ENCODE peak calls at places on chromosomes 12 and 14, in nine cellular contexts. K is caudate nucleus; Y is NCI-H774; A is astrocyte of the spinal cord; N is ovary; O is left cardiac atrium; D is AG09319; Z is stimulated activated CD8-positive, alpha-beta memory T cell treated with anti-CD3 and anti-CD28 coated beads, Interleukin-4, amount 100 ng/mL, for 4 hours; V is iris pigment epithelial cell. T is an unnamed sample.

GRCh38 chr12:62438098-62438692 is 28.4 kb upstream of the MON2 start:
- DNase-seq in K (peak), D (peak), N (peak), Y (peak), A (peak), V (peak), Z (peak), O (peak), T (peak)

GRCh38 chr12:53975816-53976152 is 1.0 kb upstream of the HOTAIR start:
- DNase-seq in Z (no peak), K (no peak), N (no peak), A (no peak), Y (no peak), D (no peak), O (no peak), V (no peak), T (no peak)

GRCh38 chr14:22428681-22429315 is 160.2 kb downstream of the DAD1 start:
- DNase-seq in K (no peak), V (peak), Z (no peak), A (no peak), D (no peak), Y (no peak), N (no peak), O (no peak), T (no peak)

GRCh38 chr12:62434504-62435336 is 31.9 kb upstream of the MON2 start:
- DNase-seq in Y (peak), N (no peak), A (no peak), Z (no peak), O (no peak), V (no peak), K (no peak), D (no peak), T (no peak)

GRCh38 chr12:100234591-100235304 is 32.1 kb downstream of the DEPDC4 start:
- DNase-seq in Z (no peak), O (no peak), Y (peak), A (peak), V (peak), N (no peak), D (peak), K (no peak), T (no peak)

GRCh38 chr12:111025301-111025700 is 104.9 kb upstream of the MYL2 start:
- DNase-seq in O (no peak), N (no peak), D (no peak), K (no peak), V (no peak), Y (no peak), A (no peak), Z (no peak), T (no peak)

GRCh38 chr14:24207104-24207543 is 1.6 kb downstream of the TSSK4 start:
- DNase-seq in V (no peak), O (no peak), D (no peak), N (no peak), A (no peak), K (no peak), Z (no peak), Y (no peak), T (no peak)

GRCh38 chr12:98439471-98440164 is 75.8 kb upstream of the TMPO start:
- DNase-seq in N (no peak), A (peak), Y (no peak), K (no peak), V (peak), Z (no peak), D (no peak), O (no peak), T (no peak)

GRCh38 chr14:101045511-101045910 is 142.0 kb upstream of the RTL1 start:
- DNase-seq in Z (no peak), K (no peak), N (no peak), V (no peak), A (no peak), O (no peak), D (no peak), Y (no peak), T (no peak)

GRCh38 chr12:124501827-124502226 is 65.6 kb downstream of the NCOR2 start:
- DNase-seq in Z (no peak), N (no peak), D (no peak), A (no peak), V (peak), O (no peak), K (no peak), Y (no peak), T (no peak)

GRCh38 chr12:12726543-12727093 is 9.4 kb downstream of the CDKN1B start:
- DNase-seq in Y (no peak), A (peak), K (no peak), Z (no peak), O (no peak), D (no peak), V (peak), N (no peak), T (no peak)

GRCh38 chr14:93010543-93011541 is 87.9 kb downstream of the CHGA start:
- DNase-seq in A (no peak), D (no peak), V (no peak), Z (no peak), N (no peak), K (no peak), Y (peak), O (no peak), T (no peak)

GRCh38 chr14:77206877-77207389 is 25.3 kb downstream of the TMEM63C start:
- DNase-seq in V (no peak), N (no peak), D (no peak), Z (no peak), Y (no peak), O (no peak), K (no peak), A (no peak), T (no peak)

GRCh38 chr12:124923906-124924734 is 9.7 kb upstream of the UBC start:
- DNase-seq in A (peak), D (no peak), K (no peak), Y (no peak), O (no peak), V (peak), N (no peak), Z (no peak), T (no peak)

GRCh38 chr12:54138219-54138618 is 50.6 kb downstream of the SMUG1 start:
- DNase-seq in K (no peak), Y (no peak), A (no peak), Z (no peak), N (no peak), V (no peak), D (no peak), O (no peak), T (no peak)

GRCh38 chr12:112919131-112919530 is 12.4 kb downstream of the OAS1 start:
- DNase-seq in A (no peak), Z (no peak), V (no peak), N (no peak), O (no peak), Y (no peak), K (no peak), D (no peak), T (no peak)

GRCh38 chr12:120381752-120382419 is 12.9 kb upstream of the MSI1 start:
- DNase-seq in D (no peak), O (no peak), A (peak), V (peak), N (no peak), Y (no peak), Z (no peak), K (no peak), T (no peak)

GRCh38 chr14:79265366-79265765 is 945.9 kb downstream of the DIO2 start:
- DNase-seq in D (no peak), O (no peak), N (no peak), Y (no peak), V (no peak), A (no peak), Z (no peak), K (no peak), T (no peak)

GRCh38 chr12:106903241-106903950 is 52.3 kb upstream of the TMEM263 start:
- DNase-seq in N (peak), Y (peak), V (peak), D (no peak), A (peak), Z (peak), O (peak), K (no peak), T (peak)

GRCh38 chr14:39174560-39175444 is at the start of gene PNN:
- DNase-seq in V (peak), A (peak), Y (peak), N (peak), O (peak), D (peak), Z (peak), K (peak), T (peak)

GRCh38 chr14:72549026-72549425 is 344.9 kb downstream of the DPF3 start:
- DNase-seq in D (no peak), Y (no peak), K (no peak), O (no peak), A (no peak), Z (no peak), N (no peak), V (no peak), T (no peak)

GRCh38 chr12:52444647-52445595 is 7.0 kb downstream of the KRT6B start:
- DNase-seq in N (no peak), Z (no peak), Y (no peak), O (no peak), D (no peak), K (no peak), A (no peak), V (no peak), T (no peak)

GRCh38 chr12:102879144-102879763 is 37.8 kb downstream of the PAH start:
- DNase-seq in D (peak), V (peak), O (peak), N (peak), Z (no peak), A (no peak), Y (peak), K (peak), T (peak)

GRCh38 chr12:32261638-32262037 is 137.7 kb upstream of the FGD4 start:
- DNase-seq in N (no peak), V (no peak), O (no peak), D (no peak), Y (no peak), Z (no peak), K (no peak), A (no peak), T (no peak)

GRCh38 chr14:50218501-50218900 is 12.9 kb downstream of the SOS2 start:
- DNase-seq in D (no peak), V (no peak), A (no peak), N (no peak), Z (no peak), K (no peak), O (no peak), Y (no peak), T (no peak)

GRCh38 chr14:95504135-95505029 is 12.1 kb downstream of the SYNE3 start:
- DNase-seq in Z (no peak), N (no peak), Y (no peak), K (no peak), A (peak), V (peak), D (no peak), O (no peak), T (no peak)

GRCh38 chr12:66405395-66405794 is 103.1 kb downstream of the HELB start:
- DNase-seq in Y (no peak), V (peak), Z (no peak), K (no peak), O (no peak), D (no peak), A (peak), N (no peak), T (no peak)

GRCh38 chr14:29243355-29243754 is 476.8 kb downstream of the FOXG1 start:
- DNase-seq in O (no peak), Z (no peak), N (no peak), V (peak), K (no peak), A (peak), D (no peak), Y (no peak), T (no peak)

GRCh38 chr14:51776102-51776894 is 84.1 kb upstream of the GNG2 start:
- DNase-seq in Z (no peak), Y (no peak), D (peak), A (peak), N (peak), V (peak), K (peak), O (peak), T (peak)

T was measured in SHP77 treated with DMSO at 0.1 percent for 48 hours.